ENCODE peak calls at places on chromosomes 5 and 9, in five cellular contexts. One of them, this sample, is unnamed.

GRCh38 chr9:136050706-136051567 is 44.2 kb downstream of the NACC2 start:
- DNase-seq in NB4: peak; percentile 79
- DNase-seq in CD4-positive, alpha-beta T cell: no peak
- DNase-seq in endothelial cell: no peak
- DNase-seq in fibroblast of pulmonary artery: no peak
- DNase-seq in this sample: no peak

GRCh38 chr5:174599992-174600391 is 124.4 kb upstream of the MSX2 start:
- DNase-seq in NB4: no peak
- DNase-seq in CD4-positive, alpha-beta T cell: no peak
- DNase-seq in endothelial cell: no peak
- DNase-seq in fibroblast of pulmonary artery: no peak
- DNase-seq in this sample: no peak

GRCh38 chr5:40754381-40755092 is 1.2 kb downstream of the TTC33 start:
- DNase-seq in NB4: peak; percentile 15
- DNase-seq in CD4-positive, alpha-beta T cell: no peak
- DNase-seq in endothelial cell: no peak
- DNase-seq in fibroblast of pulmonary artery: peak; percentile 53
- DNase-seq in this sample: no peak

GRCh38 chr9:14372437-14373318 is 58.7 kb upstream of the NFIB start:
- DNase-seq in NB4: no peak
- DNase-seq in CD4-positive, alpha-beta T cell: no peak
- DNase-seq in endothelial cell: peak; percentile 54
- DNase-seq in fibroblast of pulmonary artery: peak; percentile 82
- DNase-seq in this sample: peak; percentile 41

GRCh38 chr9:4887556-4887955 is 94.8 kb downstream of the RCL1 start:
- DNase-seq in NB4: no peak
- DNase-seq in CD4-positive, alpha-beta T cell: no peak
- DNase-seq in endothelial cell: no peak
- DNase-seq in fibroblast of pulmonary artery: peak; percentile 50
- DNase-seq in this sample: no peak

GRCh38 chr5:622359-622758 is 10.2 kb downstream of the CEP72 start:
- DNase-seq in NB4: no peak
- DNase-seq in CD4-positive, alpha-beta T cell: no peak
- DNase-seq in endothelial cell: no peak
- DNase-seq in fibroblast of pulmonary artery: no peak
- DNase-seq in this sample: no peak

GRCh38 chr5:71013575-71013974 is 11.6 kb downstream of the NAIP start:
- DNase-seq in NB4: peak; percentile 51
- DNase-seq in CD4-positive, alpha-beta T cell: no peak
- DNase-seq in endothelial cell: no peak
- DNase-seq in fibroblast of pulmonary artery: no peak
- DNase-seq in this sample: no peak

GRCh38 chr5:77129386-77129785 is 42.3 kb upstream of the ZBED3 start:
- DNase-seq in NB4: peak; percentile 44
- DNase-seq in CD4-positive, alpha-beta T cell: no peak
- DNase-seq in endothelial cell: peak; percentile 62
- DNase-seq in fibroblast of pulmonary artery: peak; percentile 33
- DNase-seq in this sample: no peak

GRCh38 chr5:1523480-1523792 is 324 bp downstream of the LPCAT1 start:
- DNase-seq in NB4: no peak
- DNase-seq in CD4-positive, alpha-beta T cell: no peak
- DNase-seq in endothelial cell: no peak
- DNase-seq in fibroblast of pulmonary artery: no peak
- DNase-seq in this sample: no peak

GRCh38 chr5:143896981-143897380 is 85.0 kb downstream of the HMHB1 start:
- DNase-seq in NB4: no peak
- DNase-seq in CD4-positive, alpha-beta T cell: no peak
- DNase-seq in endothelial cell: no peak
- DNase-seq in fibroblast of pulmonary artery: peak; percentile 50
- DNase-seq in this sample: no peak

GRCh38 chr9:68750786-68751185 is 45.7 kb downstream of the PIP5K1B start:
- DNase-seq in NB4: no peak
- DNase-seq in CD4-positive, alpha-beta T cell: no peak
- DNase-seq in endothelial cell: no peak
- DNase-seq in fibroblast of pulmonary artery: no peak
- DNase-seq in this sample: no peak

GRCh38 chr5:42894057-42894456 is 82.4 kb upstream of the SELENOP start:
- DNase-seq in NB4: no peak
- DNase-seq in CD4-positive, alpha-beta T cell: no peak
- DNase-seq in endothelial cell: peak; percentile 41
- DNase-seq in fibroblast of pulmonary artery: no peak
- DNase-seq in this sample: no peak

GRCh38 chr9:108394726-108395125 is 461.1 kb downstream of the ACTL7B start:
- DNase-seq in NB4: no peak
- DNase-seq in CD4-positive, alpha-beta T cell: no peak
- DNase-seq in endothelial cell: no peak
- DNase-seq in fibroblast of pulmonary artery: no peak
- DNase-seq in this sample: no peak

GRCh38 chr9:108397286-108397685 is 458.5 kb downstream of the ACTL7B start:
- DNase-seq in NB4: no peak
- DNase-seq in CD4-positive, alpha-beta T cell: no peak
- DNase-seq in endothelial cell: no peak
- DNase-seq in fibroblast of pulmonary artery: no peak
- DNase-seq in this sample: no peak

GRCh38 chr9:108396193-108396592 is 459.6 kb downstream of the ACTL7B start:
- DNase-seq in NB4: no peak
- DNase-seq in CD4-positive, alpha-beta T cell: no peak
- DNase-seq in endothelial cell: no peak
- DNase-seq in fibroblast of pulmonary artery: no peak
- DNase-seq in this sample: no peak

GRCh38 chr9:108396618-108397017 is 459.2 kb downstream of the ACTL7B start:
- DNase-seq in NB4: no peak
- DNase-seq in CD4-positive, alpha-beta T cell: no peak
- DNase-seq in endothelial cell: no peak
- DNase-seq in fibroblast of pulmonary artery: no peak
- DNase-seq in this sample: no peak

DNA sequence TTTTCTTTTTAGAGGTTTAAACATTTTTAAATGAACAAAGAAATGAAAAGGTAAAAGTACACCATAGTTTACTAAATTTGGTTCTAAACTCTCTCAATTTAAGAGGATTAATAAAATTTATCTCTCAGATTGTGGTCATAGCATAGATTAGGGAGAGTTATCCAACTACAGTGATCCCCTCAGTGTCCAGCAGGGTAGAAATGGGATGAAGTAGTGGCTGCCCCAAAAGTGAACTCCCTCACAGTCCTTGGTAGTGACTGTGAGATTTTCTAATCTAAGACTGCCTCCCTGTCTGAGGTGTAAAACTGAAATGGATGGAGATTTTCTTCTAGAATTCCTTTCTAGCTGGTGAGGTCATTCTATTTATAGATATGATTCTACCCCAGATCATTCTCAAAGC is 455.5 kb downstream of the ACTL7B start:
- DNase-seq in NB4: no peak
- DNase-seq in CD4-positive, alpha-beta T cell: no peak
- DNase-seq in endothelial cell: no peak
- DNase-seq in fibroblast of pulmonary artery: no peak
- DNase-seq in this sample: no peak
- TF ChIP-seq CTCF in NB4: no peak
- TF ChIP-seq CTCF in CD4-positive, alpha-beta T cell: no peak
- TF ChIP-seq CTCF in endothelial cell: no peak
- TF ChIP-seq CTCF in fibroblast of pulmonary artery: no peak
- TF ChIP-seq CTCF in this sample: no peak

GRCh38 chr5:159732220-159732619 is 184.1 kb upstream of the ADRA1B start:
- DNase-seq in NB4: peak; percentile 6
- DNase-seq in CD4-positive, alpha-beta T cell: no peak
- DNase-seq in endothelial cell: no peak
- DNase-seq in fibroblast of pulmonary artery: no peak
- DNase-seq in this sample: no peak

GRCh38 chr5:159725475-159725874 is 190.8 kb upstream of the ADRA1B start:
- DNase-seq in NB4: no peak
- DNase-seq in CD4-positive, alpha-beta T cell: no peak
- DNase-seq in endothelial cell: no peak
- DNase-seq in fibroblast of pulmonary artery: no peak
- DNase-seq in this sample: no peak

GRCh38 chr5:159724283-159724682 is 192.0 kb upstream of the ADRA1B start:
- DNase-seq in NB4: no peak
- DNase-seq in CD4-positive, alpha-beta T cell: no peak
- DNase-seq in endothelial cell: no peak
- DNase-seq in fibroblast of pulmonary artery: no peak
- DNase-seq in this sample: no peak

GRCh38 chr5:159730285-159730684 is 186.0 kb upstream of the ADRA1B start:
- DNase-seq in NB4: no peak
- DNase-seq in CD4-positive, alpha-beta T cell: no peak
- DNase-seq in endothelial cell: no peak
- DNase-seq in fibroblast of pulmonary artery: no peak
- DNase-seq in this sample: no peak

DNA sequence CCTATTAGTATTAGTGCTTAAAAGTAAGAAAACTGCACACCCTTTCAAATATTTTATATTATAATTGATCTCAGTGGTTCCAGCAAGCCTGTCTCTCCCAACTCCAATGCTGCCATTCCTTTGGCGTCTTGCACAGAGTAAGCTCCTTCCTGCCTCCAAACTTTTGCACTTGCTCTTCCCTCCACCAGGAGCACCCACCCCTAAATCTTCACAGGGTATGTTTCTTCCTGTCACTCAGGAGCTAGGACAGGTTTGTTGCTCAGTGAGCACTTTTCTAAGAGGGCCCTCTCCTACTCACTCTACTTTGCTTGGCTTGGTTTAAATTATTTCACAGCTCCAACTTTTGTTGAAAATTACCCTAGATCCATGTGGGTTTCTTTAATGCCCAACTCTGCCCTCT is 189.1 kb upstream of the ADRA1B start:
- DNase-seq in NB4: no peak
- DNase-seq in CD4-positive, alpha-beta T cell: no peak
- DNase-seq in endothelial cell: no peak
- DNase-seq in fibroblast of pulmonary artery: no peak
- DNase-seq in this sample: no peak
- TF ChIP-seq CTCF in NB4: no peak
- TF ChIP-seq CTCF in CD4-positive, alpha-beta T cell: no peak
- TF ChIP-seq CTCF in endothelial cell: no peak
- TF ChIP-seq CTCF in fibroblast of pulmonary artery: no peak
- TF ChIP-seq CTCF in this sample: no peak

DNA sequence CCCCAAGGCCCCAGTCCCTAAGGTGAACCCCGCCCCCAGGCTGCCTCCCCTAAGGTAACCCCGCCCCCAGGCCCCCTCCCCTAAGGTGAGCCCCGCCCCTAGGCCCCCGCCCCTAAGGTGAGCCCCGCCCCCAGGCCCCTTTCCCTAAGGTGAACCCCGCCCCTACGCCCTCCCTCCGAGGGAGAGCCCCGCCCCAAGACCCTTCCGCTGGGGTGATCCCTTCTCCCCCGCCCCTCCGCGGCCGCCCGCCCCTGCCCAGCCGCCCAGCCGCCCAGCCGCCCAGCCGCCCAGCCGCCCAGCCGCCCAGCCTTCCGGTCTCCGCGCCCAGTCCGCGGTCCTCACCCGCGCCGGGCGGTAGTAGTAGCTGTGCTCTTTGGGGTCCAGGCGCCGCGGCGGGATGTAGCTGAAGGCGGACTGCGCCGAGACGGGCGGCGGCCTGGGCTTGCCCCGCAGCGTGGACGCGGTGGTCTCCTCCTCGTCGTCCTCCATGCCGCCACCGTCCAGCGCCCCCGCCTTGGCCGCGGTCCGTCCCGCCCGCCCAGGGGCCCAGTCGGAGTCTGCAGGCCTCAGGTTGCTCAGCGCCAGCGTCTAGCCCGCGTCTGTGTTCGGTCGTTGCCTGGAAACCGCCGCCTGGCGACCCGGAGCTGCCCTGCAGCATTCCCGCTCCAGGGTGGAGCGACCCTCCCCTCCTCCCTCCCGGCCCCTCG is at the start of gene CFAP90:
- DNase-seq in NB4: no peak
- DNase-seq in CD4-positive, alpha-beta T cell: peak; percentile 4
- DNase-seq in endothelial cell: peak; percentile 85
- DNase-seq in fibroblast of pulmonary artery: peak; percentile 54
- DNase-seq in this sample: no peak
- TF ChIP-seq CTCF in NB4: no peak
- TF ChIP-seq CTCF in CD4-positive, alpha-beta T cell: peak; percentile 22
- TF ChIP-seq CTCF in endothelial cell: peak; percentile 45
- TF ChIP-seq CTCF in fibroblast of pulmonary artery: peak; percentile 39
- TF ChIP-seq CTCF in this sample: no peak

GRCh38 chr5:6423327-6424109 is 25.1 kb upstream of the UBE2QL1 start:
- DNase-seq in NB4: no peak
- DNase-seq in CD4-positive, alpha-beta T cell: no peak
- DNase-seq in endothelial cell: no peak
- DNase-seq in fibroblast of pulmonary artery: no peak
- DNase-seq in this sample: no peak

GRCh38 chr5:6419340-6419852 is 29.3 kb upstream of the UBE2QL1 start:
- DNase-seq in NB4: no peak
- DNase-seq in CD4-positive, alpha-beta T cell: no peak
- DNase-seq in endothelial cell: no peak
- DNase-seq in fibroblast of pulmonary artery: no peak
- DNase-seq in this sample: no peak

GRCh38 chr5:6427689-6428088 is 21.0 kb upstream of the UBE2QL1 start:
- DNase-seq in NB4: no peak
- DNase-seq in CD4-positive, alpha-beta T cell: no peak
- DNase-seq in endothelial cell: no peak
- DNase-seq in fibroblast of pulmonary artery: no peak
- DNase-seq in this sample: no peak

GRCh38 chr5:6424110-6424659 is 24.5 kb upstream of the UBE2QL1 start:
- DNase-seq in NB4: no peak
- DNase-seq in CD4-positive, alpha-beta T cell: no peak
- DNase-seq in endothelial cell: no peak
- DNase-seq in fibroblast of pulmonary artery: no peak
- DNase-seq in this sample: no peak

GRCh38 chr5:6424700-6425099 is 24.0 kb upstream of the UBE2QL1 start:
- DNase-seq in NB4: no peak
- DNase-seq in CD4-positive, alpha-beta T cell: no peak
- DNase-seq in endothelial cell: no peak
- DNase-seq in fibroblast of pulmonary artery: no peak
- DNase-seq in this sample: no peak
- TF ChIP-seq CTCF in NB4: no peak
- TF ChIP-seq CTCF in CD4-positive, alpha-beta T cell: no peak
- TF ChIP-seq CTCF in endothelial cell: no peak
- TF ChIP-seq CTCF in fibroblast of pulmonary artery: no peak
- TF ChIP-seq CTCF in this sample: no peak

GRCh38 chr9:112945620-112946208 is 55.0 kb upstream of the SLC46A2 start:
- DNase-seq in NB4: no peak
- DNase-seq in CD4-positive, alpha-beta T cell: no peak
- DNase-seq in endothelial cell: peak; percentile 5
- DNase-seq in fibroblast of pulmonary artery: no peak
- DNase-seq in this sample: no peak
- TF ChIP-seq CTCF in NB4: peak; percentile 24
- TF ChIP-seq CTCF in CD4-positive, alpha-beta T cell: no peak
- TF ChIP-seq CTCF in endothelial cell: no peak
- TF ChIP-seq CTCF in fibroblast of pulmonary artery: no peak
- TF ChIP-seq CTCF in this sample: no peak

GRCh38 chr5:11047051-11047450 is 286.0 kb upstream of the DAP start:
- DNase-seq in NB4: no peak
- DNase-seq in CD4-positive, alpha-beta T cell: no peak
- DNase-seq in endothelial cell: no peak
- DNase-seq in fibroblast of pulmonary artery: no peak
- DNase-seq in this sample: no peak

GRCh38 chr5:11050596-11051304 is 289.7 kb upstream of the DAP start:
- DNase-seq in NB4: peak; percentile 49
- DNase-seq in CD4-positive, alpha-beta T cell: no peak
- DNase-seq in endothelial cell: no peak
- DNase-seq in fibroblast of pulmonary artery: no peak
- DNase-seq in this sample: no peak

GRCh38 chr5:11047625-11048024 is 286.6 kb upstream of the DAP start:
- DNase-seq in NB4: no peak
- DNase-seq in CD4-positive, alpha-beta T cell: no peak
- DNase-seq in endothelial cell: no peak
- DNase-seq in fibroblast of pulmonary artery: no peak
- DNase-seq in this sample: no peak

GRCh38 chr5:11046160-11046559 is 285.1 kb upstream of the DAP start:
- DNase-seq in NB4: peak; percentile 24
- DNase-seq in CD4-positive, alpha-beta T cell: no peak
- DNase-seq in endothelial cell: no peak
- DNase-seq in fibroblast of pulmonary artery: no peak
- DNase-seq in this sample: no peak

GRCh38 chr5:11048760-11049159 is 287.7 kb upstream of the DAP start:
- DNase-seq in NB4: peak; percentile 37
- DNase-seq in CD4-positive, alpha-beta T cell: no peak
- DNase-seq in endothelial cell: no peak
- DNase-seq in fibroblast of pulmonary artery: no peak
- DNase-seq in this sample: no peak
- TF ChIP-seq CTCF in NB4: peak; percentile 59
- TF ChIP-seq CTCF in CD4-positive, alpha-beta T cell: no peak
- TF ChIP-seq CTCF in endothelial cell: no peak
- TF ChIP-seq CTCF in fibroblast of pulmonary artery: no peak
- TF ChIP-seq CTCF in this sample: no peak

This sample was measured in omental fat pad.